ENCODE peak calls at places on chromosomes 7 and 10, in ten cellular contexts. One of them, this sample, is unnamed.

GRCh38 chr7:35722054-35722849 is 27.3 kb upstream of the HERPUD2 start:
- DNase-seq in H9: no peak
- DNase-seq in fibroblast of lung: no peak
- DNase-seq in SK-N-SH: no peak
- DNase-seq in neural progenitor cell: no peak
- DNase-seq in HepG2: no peak
- DNase-seq in NT2/D1: no peak
- DNase-seq in adipocyte: no peak
- DNase-seq in endodermal cell: no peak
- DNase-seq in IMR-90: no peak
- DNase-seq in this sample: no peak

GRCh38 chr7:135970682-135971365 is 6.3 kb downstream of the MTPN start:
- DNase-seq in SK-N-SH: no peak
- DNase-seq in fibroblast of lung: no peak
- DNase-seq in HepG2: no peak
- DNase-seq in H9: no peak
- DNase-seq in NT2/D1: no peak
- DNase-seq in endodermal cell: no peak
- DNase-seq in adipocyte: no peak
- DNase-seq in neural progenitor cell: no peak
- DNase-seq in IMR-90: no peak
- DNase-seq in this sample: no peak

GRCh38 chr10:69801434-69802315 is at the start of gene COL13A1:
- DNase-seq in IMR-90: peak; percentile 75
- DNase-seq in NT2/D1: peak; percentile 73
- DNase-seq in HepG2: no peak
- DNase-seq in endodermal cell: peak; percentile 97
- DNase-seq in SK-N-SH: peak; percentile 65
- DNase-seq in adipocyte: peak; percentile 82
- DNase-seq in neural progenitor cell: peak; percentile 93
- DNase-seq in fibroblast of lung: peak; percentile 71
- DNase-seq in H9: peak; percentile 93
- DNase-seq in this sample: peak; percentile 99

GRCh38 chr7:112183266-112183665 is 22.9 kb downstream of the DOCK4 start:
- DNase-seq in neural progenitor cell: no peak
- DNase-seq in adipocyte: no peak
- DNase-seq in NT2/D1: no peak
- DNase-seq in endodermal cell: no peak
- DNase-seq in fibroblast of lung: no peak
- DNase-seq in H9: no peak
- DNase-seq in SK-N-SH: no peak
- DNase-seq in HepG2: peak; percentile 32
- DNase-seq in IMR-90: no peak
- DNase-seq in this sample: no peak

GRCh38 chr10:81309041-81309552 is 565.9 kb upstream of the NRG3 start:
- DNase-seq in HepG2: no peak
- DNase-seq in SK-N-SH: no peak
- DNase-seq in H9: peak; percentile 23
- DNase-seq in IMR-90: no peak
- DNase-seq in neural progenitor cell: no peak
- DNase-seq in fibroblast of lung: no peak
- DNase-seq in NT2/D1: no peak
- DNase-seq in endodermal cell: no peak
- DNase-seq in adipocyte: no peak
- DNase-seq in this sample: no peak

GRCh38 chr10:118471863-118472262 is 123.6 kb downstream of the PRLHR start:
- DNase-seq in IMR-90: peak; percentile 44
- DNase-seq in neural progenitor cell: no peak
- DNase-seq in H9: no peak
- DNase-seq in fibroblast of lung: no peak
- DNase-seq in adipocyte: peak; percentile 26
- DNase-seq in endodermal cell: no peak
- DNase-seq in HepG2: no peak
- DNase-seq in NT2/D1: no peak
- DNase-seq in SK-N-SH: no peak
- DNase-seq in this sample: no peak

GRCh38 chr10:126177414-126178030 is 210.8 kb downstream of the ADAM12 start:
- DNase-seq in adipocyte: peak; percentile 62
- DNase-seq in NT2/D1: peak; percentile 62
- DNase-seq in HepG2: no peak
- DNase-seq in fibroblast of lung: no peak
- DNase-seq in SK-N-SH: no peak
- DNase-seq in neural progenitor cell: peak; percentile 87
- DNase-seq in IMR-90: peak; percentile 38
- DNase-seq in H9: no peak
- DNase-seq in endodermal cell: no peak
- DNase-seq in this sample: no peak

GRCh38 chr7:63900394-63901203 is 98.0 kb upstream of the ZNF722 start:
- DNase-seq in adipocyte: no peak
- DNase-seq in neural progenitor cell: no peak
- DNase-seq in H9: no peak
- DNase-seq in fibroblast of lung: no peak
- DNase-seq in IMR-90: no peak
- DNase-seq in HepG2: no peak
- DNase-seq in endodermal cell: no peak
- DNase-seq in SK-N-SH: peak; percentile 95
- DNase-seq in NT2/D1: peak; percentile 38
- DNase-seq in this sample: peak; percentile 82

GRCh38 chr7:130909161-130909836 is 175.3 kb upstream of the KLF14 start:
- DNase-seq in fibroblast of lung: no peak
- DNase-seq in NT2/D1: no peak
- DNase-seq in neural progenitor cell: no peak
- DNase-seq in SK-N-SH: no peak
- DNase-seq in H9: no peak
- DNase-seq in adipocyte: no peak
- DNase-seq in endodermal cell: no peak
- DNase-seq in HepG2: no peak
- DNase-seq in IMR-90: no peak
- DNase-seq in this sample: peak; percentile 29

GRCh38 chr7:16814987-16815386 is 10.2 kb upstream of the AGR2 start:
- DNase-seq in IMR-90: no peak
- DNase-seq in NT2/D1: no peak
- DNase-seq in SK-N-SH: no peak
- DNase-seq in fibroblast of lung: no peak
- DNase-seq in adipocyte: no peak
- DNase-seq in H9: no peak
- DNase-seq in neural progenitor cell: no peak
- DNase-seq in HepG2: no peak
- DNase-seq in endodermal cell: no peak
- DNase-seq in this sample: no peak

GRCh38 chr7:117731455-117731854 is 141.8 kb downstream of the CTTNBP2 start:
- DNase-seq in neural progenitor cell: no peak
- DNase-seq in H9: no peak
- DNase-seq in HepG2: no peak
- DNase-seq in endodermal cell: no peak
- DNase-seq in adipocyte: no peak
- DNase-seq in IMR-90: peak; percentile 22
- DNase-seq in SK-N-SH: no peak
- DNase-seq in fibroblast of lung: peak; percentile 41
- DNase-seq in NT2/D1: no peak
- DNase-seq in this sample: no peak

DNA sequence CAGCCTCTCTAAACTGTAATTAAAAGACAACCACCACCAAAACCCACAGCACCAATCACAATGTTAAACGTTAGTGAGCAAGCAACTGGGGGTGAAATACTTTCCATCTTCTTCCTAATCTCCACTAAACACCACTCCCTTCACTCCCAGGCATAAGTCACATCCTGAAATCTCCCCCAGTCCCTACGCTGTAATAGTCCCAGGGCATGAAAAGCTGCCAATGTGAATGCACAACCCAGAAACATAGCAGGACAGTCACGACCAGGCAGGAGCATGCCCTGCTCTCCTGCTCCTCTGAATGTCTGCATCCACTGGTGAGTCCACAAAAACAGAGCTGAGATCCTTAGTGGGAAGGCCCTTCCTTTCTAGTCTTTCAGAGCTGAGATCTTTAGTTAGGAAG is 288.9 kb downstream of the PARD3 start:
- DNase-seq in HepG2: no peak
- DNase-seq in fibroblast of lung: no peak
- DNase-seq in endodermal cell: no peak
- DNase-seq in neural progenitor cell: no peak
- DNase-seq in SK-N-SH: no peak
- DNase-seq in H9: no peak
- DNase-seq in NT2/D1: no peak
- DNase-seq in IMR-90: peak; percentile 37
- DNase-seq in adipocyte: peak; percentile 48
- DNase-seq in this sample: peak; percentile 99
- H3K9ac ChIP-seq in HepG2: no peak overlapping the region
- H3K9ac ChIP-seq in fibroblast of lung: no peak overlapping the region
- H3K9ac ChIP-seq in endodermal cell: peak overlapping the region; percentile 9
- H3K9ac ChIP-seq in neural progenitor cell: no peak overlapping the region
- H3K9ac ChIP-seq in SK-N-SH: peak overlapping the region; percentile 76
- H3K9ac ChIP-seq in H9: no peak overlapping the region
- H3K9ac ChIP-seq in NT2/D1: no peak overlapping the region
- H3K9ac ChIP-seq in IMR-90: no peak overlapping the region
- H3K9ac ChIP-seq in adipocyte: peak overlapping the region; percentile 52
- H3K9ac ChIP-seq in this sample: peak overlapping the region; percentile 78

DNA sequence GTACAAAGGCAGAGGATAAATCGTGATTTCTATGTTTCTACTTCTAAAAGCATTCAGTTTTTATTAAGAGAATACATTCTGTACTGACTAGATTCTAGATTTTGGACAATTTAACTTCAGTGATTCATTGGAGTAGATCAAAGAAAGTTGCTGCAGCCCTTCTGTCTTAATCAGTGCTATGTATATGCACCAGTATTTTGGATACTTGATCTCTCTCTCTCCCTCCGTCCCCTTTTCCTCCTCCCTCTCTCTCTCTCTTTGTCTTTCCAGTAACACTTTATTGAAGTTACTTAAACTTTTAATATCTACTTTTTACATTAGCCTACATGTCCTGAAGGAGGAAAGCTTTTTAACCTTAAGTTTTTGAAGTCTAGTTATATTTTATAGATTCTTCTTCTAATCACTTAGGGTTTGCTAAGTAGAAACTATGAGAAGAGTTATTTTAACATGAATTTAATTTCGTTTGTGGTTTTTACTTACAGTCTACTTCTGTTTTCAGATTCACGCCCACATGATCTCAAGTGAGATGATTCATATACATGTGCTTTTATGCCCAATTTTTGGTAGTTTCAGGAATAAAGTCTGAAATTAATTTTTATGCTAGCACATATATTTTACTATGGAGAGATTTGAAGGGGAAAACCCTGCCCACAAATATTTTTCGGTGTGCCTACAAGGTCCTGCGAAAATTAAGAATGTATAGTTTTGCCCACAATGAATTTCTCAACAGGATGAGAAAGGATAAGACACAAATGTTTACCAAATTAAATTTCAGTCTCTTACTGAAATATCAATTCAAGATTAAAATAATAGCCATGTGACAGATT is 9.1 kb downstream of the MDFIC start:
- DNase-seq in H9: no peak
- DNase-seq in SK-N-SH: no peak
- DNase-seq in HepG2: no peak
- DNase-seq in endodermal cell: no peak
- DNase-seq in NT2/D1: no peak
- DNase-seq in IMR-90: peak; percentile 62
- DNase-seq in neural progenitor cell: no peak
- DNase-seq in fibroblast of lung: peak; percentile 42
- DNase-seq in adipocyte: peak; percentile 74
- DNase-seq in this sample: no peak
- H3K9ac ChIP-seq in H9: no peak overlapping the region
- H3K9ac ChIP-seq in SK-N-SH: no peak overlapping the region
- H3K9ac ChIP-seq in HepG2: no peak overlapping the region
- H3K9ac ChIP-seq in endodermal cell: no peak overlapping the region
- H3K9ac ChIP-seq in NT2/D1: no peak overlapping the region
- H3K9ac ChIP-seq in IMR-90: no peak overlapping the region
- H3K9ac ChIP-seq in neural progenitor cell: no peak overlapping the region
- H3K9ac ChIP-seq in fibroblast of lung: no peak overlapping the region
- H3K9ac ChIP-seq in adipocyte: peak overlapping the region; percentile 70
- H3K9ac ChIP-seq in this sample: no peak overlapping the region

GRCh38 chr7:103727982-103728610 is 261.4 kb downstream of the RELN start:
- DNase-seq in H9: no peak
- DNase-seq in NT2/D1: no peak
- DNase-seq in HepG2: no peak
- DNase-seq in SK-N-SH: no peak
- DNase-seq in adipocyte: no peak
- DNase-seq in IMR-90: no peak
- DNase-seq in neural progenitor cell: no peak
- DNase-seq in fibroblast of lung: no peak
- DNase-seq in endodermal cell: no peak
- DNase-seq in this sample: no peak
- H3K9ac ChIP-seq in H9: no peak overlapping the region
- H3K9ac ChIP-seq in NT2/D1: no peak overlapping the region
- H3K9ac ChIP-seq in HepG2: no peak overlapping the region
- H3K9ac ChIP-seq in SK-N-SH: no peak overlapping the region
- H3K9ac ChIP-seq in adipocyte: no peak overlapping the region
- H3K9ac ChIP-seq in IMR-90: no peak overlapping the region
- H3K9ac ChIP-seq in neural progenitor cell: no peak overlapping the region
- H3K9ac ChIP-seq in fibroblast of lung: no peak overlapping the region
- H3K9ac ChIP-seq in endodermal cell: no peak overlapping the region
- H3K9ac ChIP-seq in this sample: no peak overlapping the region

DNA sequence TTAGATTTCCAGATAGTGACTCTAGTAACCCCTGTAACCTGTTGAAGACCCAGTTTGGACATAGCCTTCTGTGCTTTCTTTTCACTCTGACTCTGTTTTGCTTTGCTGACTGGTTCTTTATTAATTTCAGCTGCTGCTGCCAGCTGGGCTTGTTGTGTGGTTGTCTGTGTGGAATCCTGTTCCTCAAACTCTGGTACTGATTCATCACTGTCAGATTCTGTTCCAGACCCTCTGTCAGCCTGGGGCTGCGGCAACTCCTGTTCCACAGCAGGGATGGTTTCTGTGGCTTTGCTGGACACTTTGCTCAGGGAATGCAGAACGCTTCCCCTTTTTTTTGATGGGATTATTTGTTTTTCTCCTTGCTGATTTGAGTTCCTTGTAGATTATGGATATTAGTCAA is 104.9 kb downstream of the SEC23IP start:
- DNase-seq in adipocyte: no peak
- DNase-seq in fibroblast of lung: no peak
- DNase-seq in endodermal cell: no peak
- DNase-seq in HepG2: no peak
- DNase-seq in SK-N-SH: peak; percentile 51
- DNase-seq in NT2/D1: no peak
- DNase-seq in H9: no peak
- DNase-seq in neural progenitor cell: no peak
- DNase-seq in IMR-90: no peak
- DNase-seq in this sample: no peak
- H3K9ac ChIP-seq in adipocyte: no peak overlapping the region
- H3K9ac ChIP-seq in fibroblast of lung: no peak overlapping the region
- H3K9ac ChIP-seq in endodermal cell: no peak overlapping the region
- H3K9ac ChIP-seq in HepG2: no peak overlapping the region
- H3K9ac ChIP-seq in SK-N-SH: no peak overlapping the region
- H3K9ac ChIP-seq in NT2/D1: no peak overlapping the region
- H3K9ac ChIP-seq in H9: no peak overlapping the region
- H3K9ac ChIP-seq in neural progenitor cell: no peak overlapping the region
- H3K9ac ChIP-seq in IMR-90: no peak overlapping the region
- H3K9ac ChIP-seq in this sample: no peak overlapping the region